ENCODE peak calls at places on chromosomes 5 and 9, in eight cellular contexts. V is bronchial epithelial cell, N is lower leg skin, D is mucosa of descending colon, K is GM12865, A is mesenchymal stem cell, C is IMR-90, R is GM06990. M is an unnamed sample.

GRCh38 chr9:74663456-74663855 is 166.3 kb downstream of the RORB start:
- DNase-seq in V (no peak), N (no peak), D (no peak), K (no peak), A (no peak), C (no peak), R (no peak), M (no peak)

GRCh38 chr9:134472256-134472655 is 146.0 kb downstream of the RXRA start:
- DNase-seq in V (no peak), N (no peak), D (peak; percentile 47), K (no peak), A (no peak), C (no peak), R (no peak), M (no peak)

GRCh38 chr5:43036856-43037711 is 3.0 kb downstream of the ANXA2R start:
- DNase-seq in V (no peak), N (no peak), D (peak; percentile 59), K (no peak), A (no peak), C (peak; percentile 59), R (no peak), M (no peak)

GRCh38 chr9:133134419-133135190 is 13.6 kb upstream of the RALGDS start:
- DNase-seq in V (peak; percentile 30), N (no peak), D (no peak), K (no peak), A (no peak), C (no peak), R (no peak), M (no peak)

GRCh38 chr9:36855443-36856315 is 178.4 kb downstream of the PAX5 start:
- DNase-seq in V (peak; percentile 16), N (no peak), D (no peak), K (peak; percentile 61), A (no peak), C (no peak), R (no peak), M (no peak)

GRCh38 chr5:89954901-89955300 is 454.7 kb downstream of the CETN3 start:
- DNase-seq in V (no peak), N (no peak), D (no peak), K (no peak), A (no peak), C (no peak), R (no peak), M (no peak)

GRCh38 chr5:80919678-80920196 is 40.4 kb upstream of the RASGRF2 start:
- DNase-seq in V (no peak), N (no peak), D (no peak), K (no peak), A (no peak), C (peak; percentile 51), R (no peak), M (no peak)

GRCh38 chr9:101707708-101708107 is 30.7 kb downstream of the GRIN3A start:
- DNase-seq in V (no peak), N (no peak), D (no peak), K (no peak), A (no peak), C (no peak), R (no peak), M (no peak)

GRCh38 chr9:135221576-135221950 is 134.1 kb downstream of the OLFM1 start:
- DNase-seq in V (no peak), N (no peak), D (no peak), K (no peak), A (no peak), C (no peak), R (no peak), M (no peak)

GRCh38 chr5:132363431-132364112 is 5.9 kb upstream of the SLC22A5 start:
- DNase-seq in V (peak; percentile 98), N (peak; percentile 69), D (no peak), K (no peak), A (peak; percentile 76), C (peak; percentile 93), R (no peak), M (no peak)

GRCh38 chr5:38234737-38235136 is 23.6 kb upstream of the EGFLAM start:
- DNase-seq in V (no peak), N (no peak), D (no peak), K (no peak), A (no peak), C (no peak), R (no peak), M (no peak)

GRCh38 chr9:33080534-33080933 is 4.1 kb upstream of the SMU1 start:
- DNase-seq in V (peak; percentile 98), N (peak; percentile 51), D (no peak), K (no peak), A (no peak), C (no peak), R (no peak), M (no peak)

GRCh38 chr9:96514108-96514824 is 64.3 kb downstream of the HABP4 start:
- DNase-seq in V (peak; percentile 45), N (no peak), D (no peak), K (no peak), A (peak; percentile 78), C (peak; percentile 73), R (no peak), M (no peak)

GRCh38 chr5:154625031-154625430 is 130.1 kb upstream of the LARP1 start:
- DNase-seq in V (no peak), N (no peak), D (no peak), K (no peak), A (no peak), C (no peak), R (no peak), M (no peak)

GRCh38 chr5:71948206-71948605 is 159.1 kb upstream of the MAP1B start:
- DNase-seq in V (peak; percentile 46), N (no peak), D (no peak), K (no peak), A (no peak), C (no peak), R (no peak), M (no peak)

GRCh38 chr5:157597277-157597676 is 21.7 kb upstream of the ADAM19 start:
- DNase-seq in V (no peak), N (no peak), D (no peak), K (peak; percentile 73), A (no peak), C (no peak), R (no peak), M (no peak)

GRCh38 chr5:178193251-178193809 is 6.2 kb upstream of the GMCL2 start:
- DNase-seq in V (no peak), N (no peak), D (no peak), K (no peak), A (no peak), C (no peak), R (no peak), M (no peak)

GRCh38 chr5:73380710-73381586 is 67.6 kb downstream of the FOXD1 start:
- DNase-seq in V (no peak), N (no peak), D (no peak), K (no peak), A (no peak), C (no peak), R (no peak), M (no peak)

GRCh38 chr9:111983484-111983908 is 86.9 kb downstream of the UGCG start:
- DNase-seq in V (no peak), N (no peak), D (no peak), K (peak; percentile 93), A (no peak), C (no peak), R (peak; percentile 82), M (no peak)

GRCh38 chr5:173538018-173538417 is 78.4 kb downstream of the BOD1 start:
- DNase-seq in V (no peak), N (no peak), D (no peak), K (no peak), A (no peak), C (no peak), R (peak; percentile 22), M (no peak)
- H3K4me3 ChIP-seq in V (no peak overlapping the region), N (no peak overlapping the region), D (no peak overlapping the region), K (no peak overlapping the region), A (no peak overlapping the region), C (no peak overlapping the region), R (no peak overlapping the region), M (no peak overlapping the region)

GRCh38 chr9:114504341-114505186 is 709 bp downstream of the WHRN start:
- DNase-seq in V (no peak), N (peak; percentile 27), D (peak; percentile 70), K (no peak), A (peak; percentile 65), C (peak; percentile 19), R (no peak), M (no peak)
- H3K4me3 ChIP-seq in V (peak overlapping the region; percentile 50), N (peak overlapping the region; percentile 59), D (peak overlapping the region; percentile 39), K (peak overlapping the region; percentile 48), A (peak overlapping the region; percentile 73), C (peak overlapping the region; percentile 71), R (peak overlapping the region; percentile 55), M (peak overlapping the region; percentile 75)

GRCh38 chr9:21031818-21032203 is 371 bp upstream of the HACD4 start:
- DNase-seq in V (no peak), N (no peak), D (no peak), K (no peak), A (no peak), C (no peak), R (no peak), M (no peak)
- H3K4me3 ChIP-seq in V (peak overlapping the region; percentile 43), N (peak overlapping the region; percentile 40), D (no peak overlapping the region), K (peak overlapping the region; percentile 79), A (peak overlapping the region; percentile 59), C (peak overlapping the region; percentile 33), R (peak overlapping the region; percentile 64), M (peak overlapping the region; percentile 52)

GRCh38 chr9:15211994-15212501 is 95.0 kb downstream of the TTC39B start:
- DNase-seq in V (no peak), N (no peak), D (no peak), K (no peak), A (peak; percentile 63), C (peak; percentile 49), R (no peak), M (no peak)
- H3K4me3 ChIP-seq in V (no peak overlapping the region), N (no peak overlapping the region), D (no peak overlapping the region), K (no peak overlapping the region), A (no peak overlapping the region), C (no peak overlapping the region), R (no peak overlapping the region), M (no peak overlapping the region)

GRCh38 chr5:17305964-17306725 is 88.7 kb downstream of the BASP1 start:
- DNase-seq in V (peak; percentile 87), N (peak; percentile 43), D (no peak), K (no peak), A (peak; percentile 87), C (peak; percentile 84), R (no peak), M (no peak)
- H3K4me3 ChIP-seq in V (peak overlapping the region; percentile 2), N (no peak overlapping the region), D (no peak overlapping the region), K (no peak overlapping the region), A (no peak overlapping the region), C (no peak overlapping the region), R (no peak overlapping the region), M (no peak overlapping the region)

GRCh38 chr5:172559004-172559932 is 81.8 kb upstream of the NEURL1B start:
- DNase-seq in V (peak; percentile 86), N (peak; percentile 53), D (no peak), K (no peak), A (peak; percentile 87), C (peak; percentile 89), R (no peak), M (peak; percentile 94)
- H3K4me3 ChIP-seq in V (no peak overlapping the region), N (no peak overlapping the region), D (no peak overlapping the region), K (no peak overlapping the region), A (no peak overlapping the region), C (peak overlapping the region; percentile 3), R (no peak overlapping the region), M (peak overlapping the region; percentile 35)